ENCODE peak calls at places on chromosomes 16 and 17, in six cellular contexts. One of them, this sample, is unnamed.

GRCh38 chr16:88853336-88853941 is 3.3 kb downstream of the GALNS start:
- DNase-seq in RCC 7860: no peak
- DNase-seq in tibial artery: no peak
- DNase-seq in CD4-positive, alpha-beta memory T cell: no peak
- DNase-seq in CD8-positive, alpha-beta memory T cell: no peak
- DNase-seq in RWPE1: no peak
- DNase-seq in this sample: no peak

GRCh38 chr17:4576729-4577322 is 7.5 kb upstream of the SMTNL2 start:
- DNase-seq in RCC 7860: no peak
- DNase-seq in CD4-positive, alpha-beta memory T cell: no peak
- DNase-seq in tibial artery: no peak
- DNase-seq in CD8-positive, alpha-beta memory T cell: no peak
- DNase-seq in RWPE1: no peak
- DNase-seq in this sample: no peak

GRCh38 chr16:86953631-86954465 is 363.3 kb downstream of the C16orf95 start:
- DNase-seq in tibial artery: no peak
- DNase-seq in CD8-positive, alpha-beta memory T cell: no peak
- DNase-seq in RCC 7860: no peak
- DNase-seq in RWPE1: no peak
- DNase-seq in CD4-positive, alpha-beta memory T cell: no peak
- DNase-seq in this sample: no peak

GRCh38 chr17:38453951-38454421 is 25.7 kb downstream of the ARHGAP23 start:
- DNase-seq in RCC 7860: peak
- DNase-seq in tibial artery: no peak
- DNase-seq in CD4-positive, alpha-beta memory T cell: no peak
- DNase-seq in RWPE1: no peak
- DNase-seq in CD8-positive, alpha-beta memory T cell: no peak
- DNase-seq in this sample: no peak

GRCh38 chr16:86099326-86099725 is 200.4 kb downstream of the IRF8 start:
- DNase-seq in CD8-positive, alpha-beta memory T cell: no peak
- DNase-seq in RWPE1: no peak
- DNase-seq in RCC 7860: no peak
- DNase-seq in CD4-positive, alpha-beta memory T cell: no peak
- DNase-seq in tibial artery: peak
- DNase-seq in this sample: no peak

GRCh38 chr17:76523084-76524037 is 14.1 kb downstream of the CYGB start:
- DNase-seq in RWPE1: peak
- DNase-seq in CD8-positive, alpha-beta memory T cell: peak
- DNase-seq in CD4-positive, alpha-beta memory T cell: peak
- DNase-seq in tibial artery: no peak
- DNase-seq in RCC 7860: peak
- DNase-seq in this sample: peak

GRCh38 chr16:8621221-8621571 is 302 bp upstream of the METTL22 start:
- DNase-seq in CD4-positive, alpha-beta memory T cell: no peak
- DNase-seq in RWPE1: no peak
- DNase-seq in tibial artery: no peak
- DNase-seq in CD8-positive, alpha-beta memory T cell: no peak
- DNase-seq in RCC 7860: no peak
- DNase-seq in this sample: no peak

GRCh38 chr17:12357600-12357999 is 308.1 kb upstream of the MYOCD start:
- DNase-seq in RCC 7860: no peak
- DNase-seq in tibial artery: no peak
- DNase-seq in CD4-positive, alpha-beta memory T cell: no peak
- DNase-seq in CD8-positive, alpha-beta memory T cell: no peak
- DNase-seq in RWPE1: no peak
- DNase-seq in this sample: no peak

GRCh38 chr16:50244504-50245416 is 21.6 kb upstream of the ADCY7 start:
- DNase-seq in RWPE1: peak
- DNase-seq in RCC 7860: no peak
- DNase-seq in tibial artery: no peak
- DNase-seq in CD8-positive, alpha-beta memory T cell: no peak
- DNase-seq in CD4-positive, alpha-beta memory T cell: no peak
- DNase-seq in this sample: peak

GRCh38 chr17:32103476-32104113 is 38.7 kb upstream of the RHOT1 start:
- DNase-seq in RWPE1: no peak
- DNase-seq in CD8-positive, alpha-beta memory T cell: no peak
- DNase-seq in CD4-positive, alpha-beta memory T cell: no peak
- DNase-seq in tibial artery: no peak
- DNase-seq in RCC 7860: no peak
- DNase-seq in this sample: no peak

GRCh38 chr16:5882087-5882661 is 784.6 kb upstream of the EEF2KMT start:
- DNase-seq in RCC 7860: no peak
- DNase-seq in CD8-positive, alpha-beta memory T cell: no peak
- DNase-seq in CD4-positive, alpha-beta memory T cell: no peak
- DNase-seq in tibial artery: no peak
- DNase-seq in RWPE1: no peak
- DNase-seq in this sample: no peak

GRCh38 chr16:17372383-17372782 is 98.4 kb downstream of the XYLT1 start:
- DNase-seq in CD8-positive, alpha-beta memory T cell: no peak
- DNase-seq in tibial artery: no peak
- DNase-seq in RWPE1: no peak
- DNase-seq in CD4-positive, alpha-beta memory T cell: no peak
- DNase-seq in RCC 7860: no peak
- DNase-seq in this sample: no peak

GRCh38 chr17:80414508-80414802 is 512 bp upstream of the ENDOV start:
- DNase-seq in CD4-positive, alpha-beta memory T cell: no peak
- DNase-seq in RWPE1: peak
- DNase-seq in RCC 7860: no peak
- DNase-seq in tibial artery: no peak
- DNase-seq in CD8-positive, alpha-beta memory T cell: no peak
- DNase-seq in this sample: no peak

GRCh38 chr16:79076039-79076767 is 524.3 kb downstream of the MAF start:
- DNase-seq in RWPE1: no peak
- DNase-seq in tibial artery: no peak
- DNase-seq in RCC 7860: no peak
- DNase-seq in CD8-positive, alpha-beta memory T cell: no peak
- DNase-seq in CD4-positive, alpha-beta memory T cell: no peak
- DNase-seq in this sample: no peak

GRCh38 chr16:49129935-49130334 is 151.7 kb downstream of the CBLN1 start:
- DNase-seq in CD4-positive, alpha-beta memory T cell: no peak
- DNase-seq in CD8-positive, alpha-beta memory T cell: no peak
- DNase-seq in RWPE1: no peak
- DNase-seq in RCC 7860: no peak
- DNase-seq in tibial artery: no peak
- DNase-seq in this sample: no peak

GRCh38 chr16:84532299-84532724 is 27.9 kb upstream of the MEAK7 start:
- DNase-seq in CD8-positive, alpha-beta memory T cell: no peak
- DNase-seq in tibial artery: peak
- DNase-seq in RCC 7860: peak
- DNase-seq in CD4-positive, alpha-beta memory T cell: no peak
- DNase-seq in RWPE1: peak
- DNase-seq in this sample: peak

GRCh38 chr17:8900626-8901585 is 33.4 kb upstream of the PIK3R6 start:
- DNase-seq in RWPE1: no peak
- DNase-seq in tibial artery: peak
- DNase-seq in CD8-positive, alpha-beta memory T cell: no peak
- DNase-seq in CD4-positive, alpha-beta memory T cell: no peak
- DNase-seq in RCC 7860: no peak
- DNase-seq in this sample: no peak